ENCODE peak calls at places on chromosome 9, in nine cellular contexts. One of them, this sample, is unnamed.

GRCh38 chr9:81754245-81754644 is 64.9 kb upstream of the TLE1 start:
- DNase-seq in fibroblast of mammary gland: no peak
- DNase-seq in osteocyte: no peak
- DNase-seq in foreskin keratinocyte: no peak
- DNase-seq in GM10248: no peak
- DNase-seq in lung: no peak
- DNase-seq in tibial artery: no peak
- DNase-seq in uterus: no peak
- DNase-seq in brain microvascular endothelial cell: no peak
- DNase-seq in this sample: no peak

GRCh38 chr9:130319300-130319699 is 53.7 kb downstream of the HMCN2 start:
- DNase-seq in uterus: no peak
- DNase-seq in tibial artery: no peak
- DNase-seq in lung: no peak
- DNase-seq in brain microvascular endothelial cell: no peak
- DNase-seq in fibroblast of mammary gland: no peak
- DNase-seq in foreskin keratinocyte: no peak
- DNase-seq in GM10248: no peak
- DNase-seq in osteocyte: no peak
- DNase-seq in this sample: no peak

GRCh38 chr9:96638606-96639364 is 16.3 kb downstream of the PRXL2C start:
- DNase-seq in uterus: no peak
- DNase-seq in osteocyte: no peak
- DNase-seq in lung: no peak
- DNase-seq in brain microvascular endothelial cell: no peak
- DNase-seq in tibial artery: no peak
- DNase-seq in fibroblast of mammary gland: peak
- DNase-seq in GM10248: no peak
- DNase-seq in foreskin keratinocyte: no peak
- DNase-seq in this sample: no peak

GRCh38 chr9:4430492-4431261 is 59.6 kb upstream of the SLC1A1 start:
- DNase-seq in tibial artery: no peak
- DNase-seq in foreskin keratinocyte: no peak
- DNase-seq in uterus: no peak
- DNase-seq in GM10248: no peak
- DNase-seq in osteocyte: no peak
- DNase-seq in fibroblast of mammary gland: peak
- DNase-seq in lung: no peak
- DNase-seq in brain microvascular endothelial cell: peak
- DNase-seq in this sample: no peak

GRCh38 chr9:112751059-112751795 is 667 bp downstream of the SNX30 start:
- DNase-seq in tibial artery: peak
- DNase-seq in osteocyte: peak
- DNase-seq in brain microvascular endothelial cell: peak
- DNase-seq in lung: peak
- DNase-seq in fibroblast of mammary gland: peak
- DNase-seq in uterus: peak
- DNase-seq in GM10248: peak
- DNase-seq in foreskin keratinocyte: peak
- DNase-seq in this sample: peak

GRCh38 chr9:80948107-80948506 is 741.2 kb downstream of the TLE1 start:
- DNase-seq in foreskin keratinocyte: no peak
- DNase-seq in brain microvascular endothelial cell: no peak
- DNase-seq in lung: no peak
- DNase-seq in osteocyte: no peak
- DNase-seq in uterus: no peak
- DNase-seq in fibroblast of mammary gland: no peak
- DNase-seq in tibial artery: no peak
- DNase-seq in GM10248: no peak
- DNase-seq in this sample: no peak

GRCh38 chr9:21856301-21857094 is 54.1 kb downstream of the MTAP start:
- DNase-seq in fibroblast of mammary gland: peak
- DNase-seq in lung: no peak
- DNase-seq in osteocyte: no peak
- DNase-seq in foreskin keratinocyte: no peak
- DNase-seq in GM10248: no peak
- DNase-seq in tibial artery: no peak
- DNase-seq in uterus: no peak
- DNase-seq in brain microvascular endothelial cell: no peak
- DNase-seq in this sample: no peak

GRCh38 chr9:96859461-96860198 is 5.3 kb upstream of the ZNF782 start:
- DNase-seq in fibroblast of mammary gland: peak
- DNase-seq in tibial artery: no peak
- DNase-seq in foreskin keratinocyte: peak
- DNase-seq in GM10248: no peak
- DNase-seq in uterus: no peak
- DNase-seq in brain microvascular endothelial cell: peak
- DNase-seq in osteocyte: no peak
- DNase-seq in lung: no peak
- DNase-seq in this sample: peak

GRCh38 chr9:126309427-126310179 is 17.0 kb upstream of the MVB12B start:
- DNase-seq in uterus: no peak
- DNase-seq in lung: no peak
- DNase-seq in brain microvascular endothelial cell: no peak
- DNase-seq in foreskin keratinocyte: no peak
- DNase-seq in osteocyte: peak
- DNase-seq in fibroblast of mammary gland: no peak
- DNase-seq in tibial artery: no peak
- DNase-seq in GM10248: no peak
- DNase-seq in this sample: no peak

GRCh38 chr9:18594837-18595236 is 120.9 kb downstream of the ADAMTSL1 start:
- DNase-seq in brain microvascular endothelial cell: no peak
- DNase-seq in osteocyte: no peak
- DNase-seq in lung: no peak
- DNase-seq in foreskin keratinocyte: peak
- DNase-seq in GM10248: no peak
- DNase-seq in uterus: no peak
- DNase-seq in tibial artery: no peak
- DNase-seq in fibroblast of mammary gland: peak
- DNase-seq in this sample: no peak

GRCh38 chr9:72361227-72361626 is 3.8 kb downstream of the ZFAND5 start:
- DNase-seq in GM10248: no peak
- DNase-seq in tibial artery: no peak
- DNase-seq in lung: no peak
- DNase-seq in fibroblast of mammary gland: no peak
- DNase-seq in uterus: no peak
- DNase-seq in brain microvascular endothelial cell: no peak
- DNase-seq in osteocyte: no peak
- DNase-seq in foreskin keratinocyte: no peak
- DNase-seq in this sample: no peak

GRCh38 chr9:112556497-112557085 is 70.0 kb downstream of the KIAA1958 start:
- DNase-seq in uterus: no peak
- DNase-seq in foreskin keratinocyte: peak
- DNase-seq in tibial artery: no peak
- DNase-seq in lung: no peak
- DNase-seq in brain microvascular endothelial cell: peak
- DNase-seq in GM10248: no peak
- DNase-seq in osteocyte: no peak
- DNase-seq in fibroblast of mammary gland: peak
- DNase-seq in this sample: peak

GRCh38 chr9:36928670-36929349 is 105.3 kb downstream of the PAX5 start:
- DNase-seq in uterus: no peak
- DNase-seq in lung: no peak
- DNase-seq in fibroblast of mammary gland: peak
- DNase-seq in tibial artery: no peak
- DNase-seq in osteocyte: no peak
- DNase-seq in brain microvascular endothelial cell: peak
- DNase-seq in GM10248: peak
- DNase-seq in foreskin keratinocyte: peak
- DNase-seq in this sample: peak

GRCh38 chr9:85716031-85716877 is 25.5 kb downstream of the AGTPBP1 start:
- DNase-seq in tibial artery: no peak
- DNase-seq in foreskin keratinocyte: no peak
- DNase-seq in fibroblast of mammary gland: no peak
- DNase-seq in uterus: no peak
- DNase-seq in osteocyte: no peak
- DNase-seq in GM10248: peak
- DNase-seq in lung: no peak
- DNase-seq in brain microvascular endothelial cell: no peak
- DNase-seq in this sample: peak

GRCh38 chr9:78694950-78695349 is 398.0 kb downstream of the PSAT1 start:
- DNase-seq in foreskin keratinocyte: no peak
- DNase-seq in uterus: no peak
- DNase-seq in osteocyte: no peak
- DNase-seq in brain microvascular endothelial cell: no peak
- DNase-seq in GM10248: no peak
- DNase-seq in tibial artery: no peak
- DNase-seq in fibroblast of mammary gland: no peak
- DNase-seq in lung: no peak
- DNase-seq in this sample: no peak

GRCh38 chr9:89922099-89922498 is 317.3 kb downstream of the GADD45G start:
- DNase-seq in tibial artery: no peak
- DNase-seq in uterus: no peak
- DNase-seq in lung: no peak
- DNase-seq in osteocyte: peak
- DNase-seq in brain microvascular endothelial cell: no peak
- DNase-seq in foreskin keratinocyte: no peak
- DNase-seq in fibroblast of mammary gland: no peak
- DNase-seq in GM10248: no peak
- DNase-seq in this sample: no peak

GRCh38 chr9:136093995-136094881 is 851 bp downstream of the NACC2 start:
- DNase-seq in lung: peak
- DNase-seq in GM10248: no peak
- DNase-seq in osteocyte: no peak
- DNase-seq in fibroblast of mammary gland: peak
- DNase-seq in brain microvascular endothelial cell: peak
- DNase-seq in tibial artery: peak
- DNase-seq in foreskin keratinocyte: peak
- DNase-seq in uterus: peak
- DNase-seq in this sample: peak

GRCh38 chr9:30913331-30913730 is 1471.1 kb upstream of the ACO1 start:
- DNase-seq in osteocyte: no peak
- DNase-seq in brain microvascular endothelial cell: no peak
- DNase-seq in foreskin keratinocyte: no peak
- DNase-seq in tibial artery: no peak
- DNase-seq in GM10248: no peak
- DNase-seq in lung: no peak
- DNase-seq in fibroblast of mammary gland: no peak
- DNase-seq in uterus: no peak
- DNase-seq in this sample: no peak

GRCh38 chr9:18018661-18019060 is 439.8 kb downstream of the SH3GL2 start:
- DNase-seq in fibroblast of mammary gland: no peak
- DNase-seq in GM10248: no peak
- DNase-seq in foreskin keratinocyte: no peak
- DNase-seq in uterus: no peak
- DNase-seq in tibial artery: no peak
- DNase-seq in osteocyte: no peak
- DNase-seq in lung: no peak
- DNase-seq in brain microvascular endothelial cell: no peak
- DNase-seq in this sample: no peak

GRCh38 chr9:119941081-119941480 is 571.8 kb upstream of the BRINP1 start:
- DNase-seq in fibroblast of mammary gland: no peak
- DNase-seq in osteocyte: no peak
- DNase-seq in lung: no peak
- DNase-seq in tibial artery: no peak
- DNase-seq in foreskin keratinocyte: no peak
- DNase-seq in brain microvascular endothelial cell: no peak
- DNase-seq in GM10248: no peak
- DNase-seq in uterus: no peak
- DNase-seq in this sample: no peak

DNA sequence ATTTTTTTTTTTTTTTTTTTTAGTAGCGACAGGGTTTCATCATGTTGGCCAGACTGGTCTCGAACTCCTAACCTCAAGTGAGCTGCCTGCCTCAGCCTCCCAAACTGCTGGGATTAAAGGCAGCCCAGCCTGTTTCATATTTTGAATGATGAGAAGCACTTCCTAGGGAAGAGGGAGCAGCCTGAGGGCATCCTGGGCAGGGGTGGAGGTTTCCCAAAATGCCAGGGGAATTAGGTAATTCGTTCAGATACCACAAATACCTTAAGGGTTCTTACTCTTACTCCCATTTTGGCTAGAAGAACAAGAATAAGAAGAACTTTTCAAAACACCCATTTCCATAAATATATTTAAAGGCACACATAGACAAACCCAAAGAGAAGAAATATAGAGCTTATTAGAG is 29.5 kb upstream of the RAPGEF1 start:
- DNase-seq in brain microvascular endothelial cell: no peak
- DNase-seq in uterus: no peak
- DNase-seq in tibial artery: no peak
- DNase-seq in lung: no peak
- DNase-seq in osteocyte: no peak
- DNase-seq in GM10248: no peak
- DNase-seq in foreskin keratinocyte: peak
- DNase-seq in fibroblast of mammary gland: no peak
- DNase-seq in this sample: no peak
- TF ChIP-seq CTCF in brain microvascular endothelial cell: no peak
- TF ChIP-seq CTCF in uterus: no peak
- TF ChIP-seq CTCF in tibial artery: no peak
- TF ChIP-seq CTCF in lung: no peak
- TF ChIP-seq CTCF in osteocyte: no peak
- TF ChIP-seq CTCF in GM10248: no peak
- TF ChIP-seq CTCF in foreskin keratinocyte: no peak
- TF ChIP-seq CTCF in fibroblast of mammary gland: no peak
- TF ChIP-seq CTCF in this sample: no peak

GRCh38 chr9:121861501-121862180 is 210.2 kb downstream of the DAB2IP start:
- DNase-seq in foreskin keratinocyte: no peak
- DNase-seq in GM10248: peak
- DNase-seq in osteocyte: peak
- DNase-seq in tibial artery: no peak
- DNase-seq in uterus: no peak
- DNase-seq in brain microvascular endothelial cell: peak
- DNase-seq in lung: no peak
- DNase-seq in fibroblast of mammary gland: peak
- DNase-seq in this sample: peak
- TF ChIP-seq CTCF in foreskin keratinocyte: peak
- TF ChIP-seq CTCF in GM10248: peak
- TF ChIP-seq CTCF in osteocyte: peak
- TF ChIP-seq CTCF in tibial artery: peak
- TF ChIP-seq CTCF in uterus: peak
- TF ChIP-seq CTCF in brain microvascular endothelial cell: peak
- TF ChIP-seq CTCF in lung: no peak
- TF ChIP-seq CTCF in fibroblast of mammary gland: peak
- TF ChIP-seq CTCF in this sample: peak

DNA sequence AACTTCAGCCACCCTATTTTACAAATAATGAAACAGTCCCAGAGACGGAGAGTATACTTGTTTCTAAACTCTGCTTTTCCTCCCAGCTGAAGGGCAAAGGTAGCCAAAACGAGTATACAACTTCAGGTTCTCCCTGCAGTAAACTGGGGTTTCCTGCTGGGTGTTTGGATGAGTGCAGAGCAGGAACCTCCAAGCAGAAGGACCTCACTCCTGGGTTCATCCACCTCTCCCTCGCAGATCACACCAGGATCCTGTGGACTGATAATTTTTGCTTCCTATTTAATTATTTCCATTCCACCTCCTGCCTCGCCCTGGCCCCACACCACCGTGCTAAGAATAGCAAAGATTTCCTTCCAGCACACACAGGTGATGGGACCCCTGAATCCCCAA is 2.0 kb upstream of the FOXB2 start:
- DNase-seq in GM10248: peak
- DNase-seq in uterus: no peak
- DNase-seq in lung: no peak
- DNase-seq in fibroblast of mammary gland: no peak
- DNase-seq in foreskin keratinocyte: no peak
- DNase-seq in tibial artery: no peak
- DNase-seq in osteocyte: peak
- DNase-seq in brain microvascular endothelial cell: no peak
- DNase-seq in this sample: no peak
- TF ChIP-seq CTCF in GM10248: no peak
- TF ChIP-seq CTCF in uterus: no peak
- TF ChIP-seq CTCF in lung: no peak
- TF ChIP-seq CTCF in fibroblast of mammary gland: no peak
- TF ChIP-seq CTCF in foreskin keratinocyte: no peak
- TF ChIP-seq CTCF in tibial artery: no peak
- TF ChIP-seq CTCF in osteocyte: no peak
- TF ChIP-seq CTCF in brain microvascular endothelial cell: no peak
- TF ChIP-seq CTCF in this sample: no peak

GRCh38 chr9:93960221-93960970 is 5.2 kb upstream of the BARX1 start:
- DNase-seq in GM10248: no peak
- DNase-seq in foreskin keratinocyte: no peak
- DNase-seq in fibroblast of mammary gland: no peak
- DNase-seq in brain microvascular endothelial cell: no peak
- DNase-seq in osteocyte: no peak
- DNase-seq in lung: no peak
- DNase-seq in uterus: no peak
- DNase-seq in tibial artery: no peak
- DNase-seq in this sample: no peak
- TF ChIP-seq CTCF in GM10248: no peak
- TF ChIP-seq CTCF in foreskin keratinocyte: no peak
- TF ChIP-seq CTCF in fibroblast of mammary gland: no peak
- TF ChIP-seq CTCF in brain microvascular endothelial cell: no peak
- TF ChIP-seq CTCF in osteocyte: no peak
- TF ChIP-seq CTCF in lung: no peak
- TF ChIP-seq CTCF in uterus: no peak
- TF ChIP-seq CTCF in tibial artery: no peak
- TF ChIP-seq CTCF in this sample: no peak

This sample was measured in MCF 10A.